ENCODE peak calls at places on chromosomes 11 and 22, in seven cellular contexts. One of them, this sample, is unnamed.

GRCh38 chr11:28606930-28607329 is 498.7 kb downstream of the METTL15 start:
- DNase-seq in choroid plexus epithelial cell: peak; percentile 65
- DNase-seq in GM23248: no peak
- DNase-seq in NCI-H446: no peak
- DNase-seq in substantia nigra: no peak
- DNase-seq in HT-29: peak; percentile 51
- DNase-seq in neural crest cell: no peak
- DNase-seq in this sample: no peak

GRCh38 chr22:23237201-23237798 is 57.0 kb downstream of the BCR start:
- DNase-seq in GM23248: no peak
- DNase-seq in choroid plexus epithelial cell: peak; percentile 61
- DNase-seq in substantia nigra: peak; percentile 53
- DNase-seq in neural crest cell: no peak
- DNase-seq in HT-29: no peak
- DNase-seq in NCI-H446: peak; percentile 88
- DNase-seq in this sample: no peak

GRCh38 chr11:44619931-44620725 is 54.7 kb downstream of the CD82 start:
- DNase-seq in GM23248: no peak
- DNase-seq in neural crest cell: no peak
- DNase-seq in choroid plexus epithelial cell: no peak
- DNase-seq in substantia nigra: no peak
- DNase-seq in HT-29: no peak
- DNase-seq in NCI-H446: no peak
- DNase-seq in this sample: no peak

GRCh38 chr11:1128333-1129142 is 29.2 kb upstream of the MUC5AC start:
- DNase-seq in neural crest cell: no peak
- DNase-seq in HT-29: no peak
- DNase-seq in NCI-H446: no peak
- DNase-seq in GM23248: no peak
- DNase-seq in choroid plexus epithelial cell: no peak
- DNase-seq in substantia nigra: no peak
- DNase-seq in this sample: no peak

GRCh38 chr22:29994941-29995340 is 85.3 kb upstream of the HORMAD2 start:
- DNase-seq in HT-29: peak; percentile 36
- DNase-seq in neural crest cell: no peak
- DNase-seq in GM23248: peak; percentile 49
- DNase-seq in NCI-H446: no peak
- DNase-seq in choroid plexus epithelial cell: peak; percentile 76
- DNase-seq in substantia nigra: no peak
- DNase-seq in this sample: no peak

GRCh38 chr11:46275964-46276641 is 1.4 kb upstream of the CREB3L1 start:
- DNase-seq in choroid plexus epithelial cell: no peak
- DNase-seq in NCI-H446: no peak
- DNase-seq in substantia nigra: no peak
- DNase-seq in neural crest cell: no peak
- DNase-seq in GM23248: no peak
- DNase-seq in HT-29: peak; percentile 88
- DNase-seq in this sample: no peak

GRCh38 chr11:61498767-61499341 is 9.7 kb upstream of the LRRC10B start:
- DNase-seq in NCI-H446: no peak
- DNase-seq in HT-29: no peak
- DNase-seq in GM23248: no peak
- DNase-seq in neural crest cell: no peak
- DNase-seq in substantia nigra: no peak
- DNase-seq in choroid plexus epithelial cell: no peak
- DNase-seq in this sample: no peak

GRCh38 chr11:102653744-102654291 is 28.7 kb upstream of the MMP20 start:
- DNase-seq in NCI-H446: no peak
- DNase-seq in HT-29: no peak
- DNase-seq in GM23248: peak; percentile 17
- DNase-seq in neural crest cell: no peak
- DNase-seq in substantia nigra: no peak
- DNase-seq in choroid plexus epithelial cell: no peak
- DNase-seq in this sample: no peak

GRCh38 chr11:1861435-1862411 is 8.8 kb downstream of the LSP1 start:
- DNase-seq in neural crest cell: no peak
- DNase-seq in NCI-H446: no peak
- DNase-seq in HT-29: no peak
- DNase-seq in choroid plexus epithelial cell: no peak
- DNase-seq in substantia nigra: no peak
- DNase-seq in GM23248: no peak
- DNase-seq in this sample: no peak

GRCh38 chr22:43077121-43077877 is 11.9 kb downstream of the TTLL1 start:
- DNase-seq in substantia nigra: peak; percentile 15
- DNase-seq in NCI-H446: peak; percentile 88
- DNase-seq in GM23248: no peak
- DNase-seq in HT-29: no peak
- DNase-seq in choroid plexus epithelial cell: no peak
- DNase-seq in neural crest cell: no peak
- DNase-seq in this sample: peak; percentile 18

GRCh38 chr22:19970479-19971275 is 29.1 kb upstream of the TXNRD2 start:
- DNase-seq in neural crest cell: peak; percentile 78
- DNase-seq in substantia nigra: peak; percentile 65
- DNase-seq in choroid plexus epithelial cell: peak; percentile 68
- DNase-seq in NCI-H446: peak; percentile 57
- DNase-seq in GM23248: peak; percentile 68
- DNase-seq in HT-29: peak; percentile 96
- DNase-seq in this sample: peak; percentile 53

GRCh38 chr11:104609297-104609696 is 289.0 kb downstream of the CASP12 start:
- DNase-seq in neural crest cell: peak; percentile 1
- DNase-seq in GM23248: peak; percentile 71
- DNase-seq in NCI-H446: peak; percentile 92
- DNase-seq in HT-29: peak; percentile 51
- DNase-seq in substantia nigra: no peak
- DNase-seq in choroid plexus epithelial cell: peak; percentile 95
- DNase-seq in this sample: peak; percentile 78

GRCh38 chr11:128632151-128632791 is 44.9 kb upstream of the ETS1 start:
- DNase-seq in GM23248: peak; percentile 78
- DNase-seq in neural crest cell: peak; percentile 43
- DNase-seq in substantia nigra: no peak
- DNase-seq in HT-29: peak; percentile 47
- DNase-seq in choroid plexus epithelial cell: peak; percentile 85
- DNase-seq in NCI-H446: no peak
- DNase-seq in this sample: no peak

GRCh38 chr11:74417860-74418508 is 19.8 kb upstream of the PGM2L1 start:
- DNase-seq in HT-29: peak; percentile 39
- DNase-seq in neural crest cell: no peak
- DNase-seq in choroid plexus epithelial cell: peak; percentile 43
- DNase-seq in GM23248: peak; percentile 39
- DNase-seq in substantia nigra: no peak
- DNase-seq in NCI-H446: no peak
- DNase-seq in this sample: no peak

GRCh38 chr11:120352405-120352804 is 16.2 kb downstream of the ARHGEF12 start:
- DNase-seq in choroid plexus epithelial cell: no peak
- DNase-seq in substantia nigra: no peak
- DNase-seq in neural crest cell: no peak
- DNase-seq in NCI-H446: no peak
- DNase-seq in HT-29: no peak
- DNase-seq in GM23248: no peak
- DNase-seq in this sample: no peak

GRCh38 chr11:1326435-1327063 is 17.1 kb upstream of the TOLLIP start:
- DNase-seq in choroid plexus epithelial cell: peak; percentile 50
- DNase-seq in neural crest cell: no peak
- DNase-seq in substantia nigra: no peak
- DNase-seq in HT-29: no peak
- DNase-seq in NCI-H446: no peak
- DNase-seq in GM23248: peak; percentile 48
- DNase-seq in this sample: no peak

GRCh38 chr22:22408731-22409696 is 99.5 kb downstream of the ZNF280B start:
- DNase-seq in neural crest cell: peak; percentile 35
- DNase-seq in NCI-H446: peak; percentile 37
- DNase-seq in HT-29: peak; percentile 42
- DNase-seq in substantia nigra: no peak
- DNase-seq in choroid plexus epithelial cell: peak; percentile 44
- DNase-seq in GM23248: peak; percentile 37
- DNase-seq in this sample: no peak

GRCh38 chr11:134685981-134686380 is 273.9 kb upstream of the B3GAT1 start:
- DNase-seq in choroid plexus epithelial cell: no peak
- DNase-seq in HT-29: no peak
- DNase-seq in GM23248: no peak
- DNase-seq in NCI-H446: no peak
- DNase-seq in substantia nigra: no peak
- DNase-seq in neural crest cell: no peak
- DNase-seq in this sample: no peak

GRCh38 chr22:43867839-43868652 is 5.7 kb upstream of the SULT4A1 start:
- DNase-seq in NCI-H446: no peak
- DNase-seq in substantia nigra: peak; percentile 12
- DNase-seq in HT-29: peak; percentile 48
- DNase-seq in choroid plexus epithelial cell: peak; percentile 68
- DNase-seq in neural crest cell: peak; percentile 81
- DNase-seq in GM23248: peak; percentile 71
- DNase-seq in this sample: peak; percentile 22

GRCh38 chr11:34564406-34564805 is 50.8 kb upstream of the ELF5 start:
- DNase-seq in choroid plexus epithelial cell: peak; percentile 34
- DNase-seq in substantia nigra: no peak
- DNase-seq in HT-29: peak; percentile 91
- DNase-seq in NCI-H446: no peak
- DNase-seq in GM23248: peak; percentile 58
- DNase-seq in neural crest cell: no peak
- DNase-seq in this sample: no peak

GRCh38 chr22:31753005-31753633 is 700 bp upstream of the DEPDC5 start:
- DNase-seq in neural crest cell: peak; percentile 48
- DNase-seq in NCI-H446: peak; percentile 22
- DNase-seq in substantia nigra: peak; percentile 23
- DNase-seq in HT-29: no peak
- DNase-seq in GM23248: peak; percentile 45
- DNase-seq in choroid plexus epithelial cell: peak; percentile 15
- DNase-seq in this sample: no peak

GRCh38 chr22:50044485-50045143 is 13.5 kb downstream of the TTLL8 start:
- DNase-seq in choroid plexus epithelial cell: no peak
- DNase-seq in substantia nigra: no peak
- DNase-seq in NCI-H446: no peak
- DNase-seq in HT-29: no peak
- DNase-seq in GM23248: no peak
- DNase-seq in neural crest cell: no peak
- DNase-seq in this sample: no peak

GRCh38 chr11:8056810-8057463 is 24.1 kb upstream of the TUB start:
- DNase-seq in HT-29: no peak
- DNase-seq in NCI-H446: no peak
- DNase-seq in substantia nigra: no peak
- DNase-seq in choroid plexus epithelial cell: peak; percentile 82
- DNase-seq in GM23248: peak; percentile 94
- DNase-seq in neural crest cell: no peak
- DNase-seq in this sample: no peak

GRCh38 chr11:26891501-26891900 is 102.4 kb upstream of the FIBIN start:
- DNase-seq in HT-29: no peak
- DNase-seq in substantia nigra: no peak
- DNase-seq in GM23248: no peak
- DNase-seq in choroid plexus epithelial cell: no peak
- DNase-seq in neural crest cell: no peak
- DNase-seq in NCI-H446: no peak
- DNase-seq in this sample: no peak

GRCh38 chr11:76243648-76244285 is 37.5 kb upstream of the WNT11 start:
- DNase-seq in choroid plexus epithelial cell: no peak
- DNase-seq in HT-29: no peak
- DNase-seq in NCI-H446: no peak
- DNase-seq in substantia nigra: no peak
- DNase-seq in neural crest cell: no peak
- DNase-seq in GM23248: no peak
- DNase-seq in this sample: no peak

GRCh38 chr11:75241036-75241905 is 697 bp downstream of the TPBGL start:
- DNase-seq in choroid plexus epithelial cell: peak; percentile 88
- DNase-seq in HT-29: peak; percentile 80
- DNase-seq in GM23248: peak; percentile 94
- DNase-seq in NCI-H446: peak; percentile 92
- DNase-seq in neural crest cell: peak; percentile 98
- DNase-seq in substantia nigra: peak; percentile 66
- DNase-seq in this sample: peak; percentile 63

GRCh38 chr11:34114014-34114413 is 8.6 kb downstream of the NAT10 start:
- DNase-seq in neural crest cell: no peak
- DNase-seq in choroid plexus epithelial cell: no peak
- DNase-seq in NCI-H446: no peak
- DNase-seq in HT-29: no peak
- DNase-seq in GM23248: no peak
- DNase-seq in substantia nigra: no peak
- DNase-seq in this sample: no peak

GRCh38 chr22:44698531-44699421 is 3.2 kb upstream of the PRR5 start:
- DNase-seq in substantia nigra: no peak
- DNase-seq in GM23248: peak; percentile 94
- DNase-seq in HT-29: no peak
- DNase-seq in neural crest cell: no peak
- DNase-seq in choroid plexus epithelial cell: peak; percentile 74
- DNase-seq in NCI-H446: no peak
- DNase-seq in this sample: no peak

GRCh38 chr11:128695539-128696221 is 1.8 kb downstream of the FLI1 start:
- DNase-seq in NCI-H446: no peak
- DNase-seq in substantia nigra: no peak
- DNase-seq in choroid plexus epithelial cell: peak; percentile 53
- DNase-seq in neural crest cell: no peak
- DNase-seq in GM23248: peak; percentile 35
- DNase-seq in HT-29: no peak
- DNase-seq in this sample: peak; percentile 63

GRCh38 chr11:71936825-71937224 is 8.0 kb downstream of the RNF121 start:
- DNase-seq in NCI-H446: no peak
- DNase-seq in substantia nigra: no peak
- DNase-seq in choroid plexus epithelial cell: peak; percentile 69
- DNase-seq in HT-29: no peak
- DNase-seq in GM23248: peak; percentile 5
- DNase-seq in neural crest cell: no peak
- DNase-seq in this sample: no peak

GRCh38 chr11:28343304-28344233 is 235.4 kb downstream of the METTL15 start:
- DNase-seq in HT-29: peak; percentile 77
- DNase-seq in choroid plexus epithelial cell: peak; percentile 90
- DNase-seq in NCI-H446: no peak
- DNase-seq in substantia nigra: no peak
- DNase-seq in GM23248: peak; percentile 81
- DNase-seq in neural crest cell: no peak
- DNase-seq in this sample: no peak

This sample was measured in globus pallidus.